ENCODE peak calls at places on chromosomes 2 and 18, in four cellular contexts. K is HepG2, Z is GM12878, X is SK-N-SH. L is an unnamed sample.

GRCh38 chr2:145751634-145752033 is 1231.7 kb upstream of the ZEB2 start:
- DNase-seq in K (no peak), Z (peak; percentile 70), X (no peak), L (no peak)

GRCh38 chr18:59249186-59249774 is 24.0 kb downstream of the RAX start:
- DNase-seq in K (peak; percentile 58), Z (no peak), X (peak; percentile 76), L (peak; percentile 69)

GRCh38 chr18:811192-812122 is 585 bp downstream of the YES1 start:
- DNase-seq in K (no peak), Z (no peak), X (no peak), L (peak; percentile 4)

GRCh38 chr2:41994177-41994576 is 53.6 kb upstream of the PKDCC start:
- DNase-seq in K (no peak), Z (no peak), X (no peak), L (no peak)

GRCh38 chr18:13191779-13192178 is 26.8 kb upstream of the LDLRAD4 start:
- DNase-seq in K (peak; percentile 42), Z (no peak), X (no peak), L (no peak)

GRCh38 chr18:924987-925386 is 20.3 kb downstream of the ADCYAP1 start:
- DNase-seq in K (peak; percentile 6), Z (no peak), X (no peak), L (no peak)

GRCh38 chr2:131042161-131042775 is 51.0 kb downstream of the FAM168B start:
- DNase-seq in K (no peak), Z (no peak), X (peak; percentile 42), L (no peak)

GRCh38 chr2:43000242-43001054 is 208.1 kb upstream of the HAAO start:
- DNase-seq in K (peak; percentile 84), Z (no peak), X (peak; percentile 31), L (no peak)

GRCh38 chr2:205712508-205712907 is 30.2 kb downstream of the NRP2 start:
- DNase-seq in K (no peak), Z (no peak), X (no peak), L (no peak)

GRCh38 chr2:110796724-110797301 is 64.4 kb downstream of the ACOXL start:
- DNase-seq in K (no peak), Z (no peak), X (no peak), L (no peak)

GRCh38 chr2:131004446-131005209 is 88.6 kb downstream of the FAM168B start:
- DNase-seq in K (no peak), Z (no peak), X (peak; percentile 41), L (no peak)

GRCh38 chr2:156589381-156590079 is 153.4 kb downstream of the GPD2 start:
- DNase-seq in K (peak; percentile 31), Z (no peak), X (peak; percentile 15), L (peak; percentile 15)
- TF ChIP-seq PBX3 in K (no peak), Z (peak; percentile 26), X (peak; percentile 45), L (no peak)

DNA sequence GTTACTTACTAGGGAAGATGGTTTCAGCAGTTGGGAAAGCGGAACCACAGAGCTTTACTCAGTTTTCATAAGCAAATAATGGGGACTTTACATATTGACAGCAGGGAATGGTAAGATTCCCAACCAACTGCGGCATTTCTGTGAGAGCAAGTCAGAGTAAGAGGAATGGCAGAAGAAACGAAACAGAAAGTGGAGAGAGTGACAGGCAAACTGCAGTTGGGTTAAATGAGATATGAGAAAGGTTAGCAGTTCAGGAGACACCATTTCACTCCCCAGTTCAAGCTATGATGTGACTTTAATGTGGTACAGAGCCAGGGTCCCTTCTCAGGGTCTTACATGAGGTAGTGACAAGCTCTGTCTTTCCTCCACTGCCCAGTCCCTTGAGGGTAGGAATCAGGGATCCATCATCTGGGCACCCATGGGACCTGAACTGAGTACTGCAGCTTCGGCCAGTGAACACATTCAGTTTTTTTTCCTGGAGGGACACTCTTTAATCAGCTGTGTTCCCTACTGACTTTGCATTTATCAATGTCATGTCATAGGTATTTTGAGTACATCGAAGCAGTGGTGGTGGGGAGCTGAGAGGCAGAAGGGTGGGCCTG is 33.0 kb upstream of the GREB1 start:
- DNase-seq in K (no peak), Z (peak; percentile 45), X (no peak), L (no peak)
- TF ChIP-seq PBX3 in K (no peak), Z (peak; percentile 71), X (no peak), L (no peak)

GRCh38 chr2:163734911-163735691 is 707 bp downstream of the FIGN start:
- DNase-seq in K (no peak), Z (no peak), X (peak; percentile 52), L (peak; percentile 16)
- TF ChIP-seq PBX3 in K (no peak), Z (no peak), X (peak; percentile 60), L (no peak)

DNA sequence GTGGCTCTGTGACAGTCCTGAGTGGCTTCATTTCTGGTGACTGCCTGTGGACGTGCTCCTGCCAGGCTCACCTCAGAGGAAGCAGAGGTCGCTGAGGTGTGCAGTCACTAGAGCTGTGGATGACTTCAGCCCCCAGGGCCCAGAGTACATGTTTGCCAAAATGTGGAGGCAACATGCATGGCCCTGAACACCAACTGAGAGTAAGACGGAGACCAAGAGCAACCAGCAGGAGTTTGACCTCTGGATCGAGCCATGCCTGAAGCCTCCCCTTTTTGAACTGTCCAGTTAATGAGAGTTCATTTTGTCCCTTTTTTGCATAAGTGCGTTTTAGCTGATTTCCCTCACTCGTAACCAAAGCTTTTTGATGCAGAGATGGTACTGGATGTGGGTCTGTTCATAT is 184.9 kb downstream of the RTP5 start:
- DNase-seq in K (no peak), Z (no peak), X (no peak), L (no peak)
- TF ChIP-seq PBX3 in K (no peak), Z (no peak), X (no peak), L (no peak)

DNA sequence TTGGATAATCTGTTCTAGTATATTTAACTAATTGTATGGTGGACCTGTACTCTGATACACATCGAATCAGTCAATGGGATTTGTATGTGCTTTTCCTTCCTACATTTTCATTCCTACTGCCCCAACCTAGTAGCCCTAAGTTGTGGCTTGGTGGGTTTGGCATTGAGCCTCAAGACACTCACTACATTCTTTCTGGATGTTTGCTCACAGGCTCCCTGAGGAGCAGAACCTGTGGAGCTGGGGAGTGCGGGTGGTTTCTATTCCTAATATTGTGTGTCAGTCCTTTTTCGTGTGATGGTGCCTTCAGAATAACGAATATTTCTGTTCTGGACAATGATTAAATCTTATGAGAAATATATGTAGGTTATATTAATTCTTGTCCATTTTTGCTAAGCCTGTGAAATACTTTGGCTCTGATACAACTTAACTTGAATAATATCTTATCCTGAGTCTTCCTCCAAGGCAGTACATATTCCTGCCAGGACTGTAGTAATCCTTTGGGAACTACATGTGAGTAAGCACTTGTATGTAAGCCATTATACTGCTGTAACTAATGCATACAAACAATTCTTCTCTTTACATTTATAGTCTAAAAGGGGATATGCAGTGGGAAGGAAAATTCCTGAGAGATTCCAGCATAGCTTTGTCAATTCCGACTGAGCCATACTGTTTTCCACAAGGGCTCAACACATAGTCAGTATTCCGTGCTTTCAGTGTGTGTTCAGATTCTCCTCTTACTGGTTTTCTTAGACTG is 150.6 kb downstream of the AGPS start:
- DNase-seq in K (no peak), Z (no peak), X (no peak), L (no peak)
- TF ChIP-seq PBX3 in K (no peak), Z (no peak), X (no peak), L (no peak)

L was measured in A549.